ENCODE peak calls at places on chromosomes 2 and 18, in nine cellular contexts. One of them, this sample, is unnamed.

GRCh38 chr2:30305235-30305634 is 73.9 kb downstream of the LBH start:
- DNase-seq in HFF-Myc: no peak
- DNase-seq in PC-9: no peak
- DNase-seq in CD8-positive, alpha-beta T cell: no peak
- DNase-seq in mammary epithelial cell: peak; percentile 52
- DNase-seq in body of pancreas: no peak
- DNase-seq in thoracic aorta: no peak
- DNase-seq in A549: no peak
- DNase-seq in cardiac fibroblast: peak; percentile 63
- DNase-seq in this sample: no peak

GRCh38 chr2:29528891-29529520 is 392.4 kb downstream of the ALK start:
- DNase-seq in HFF-Myc: no peak
- DNase-seq in PC-9: no peak
- DNase-seq in CD8-positive, alpha-beta T cell: no peak
- DNase-seq in mammary epithelial cell: no peak
- DNase-seq in body of pancreas: peak; percentile 33
- DNase-seq in thoracic aorta: no peak
- DNase-seq in A549: no peak
- DNase-seq in cardiac fibroblast: peak; percentile 71
- DNase-seq in this sample: no peak

GRCh38 chr2:83817511-83817910 is 641.6 kb downstream of the SUCLG1 start:
- DNase-seq in HFF-Myc: no peak
- DNase-seq in PC-9: no peak
- DNase-seq in CD8-positive, alpha-beta T cell: no peak
- DNase-seq in mammary epithelial cell: peak; percentile 2
- DNase-seq in body of pancreas: no peak
- DNase-seq in thoracic aorta: no peak
- DNase-seq in A549: peak; percentile 14
- DNase-seq in cardiac fibroblast: peak; percentile 10
- DNase-seq in this sample: peak; percentile 1

GRCh38 chr2:178194600-178195389 is 483 bp downstream of the OSBPL6 start:
- DNase-seq in HFF-Myc: no peak
- DNase-seq in PC-9: peak; percentile 60
- DNase-seq in CD8-positive, alpha-beta T cell: no peak
- DNase-seq in mammary epithelial cell: peak; percentile 73
- DNase-seq in body of pancreas: peak; percentile 38
- DNase-seq in thoracic aorta: no peak
- DNase-seq in A549: peak; percentile 58
- DNase-seq in cardiac fibroblast: peak; percentile 57
- DNase-seq in this sample: no peak

GRCh38 chr2:61538920-61539559 is 884 bp upstream of the XPO1 start:
- DNase-seq in HFF-Myc: peak; percentile 25
- DNase-seq in PC-9: no peak
- DNase-seq in CD8-positive, alpha-beta T cell: peak; percentile 14
- DNase-seq in mammary epithelial cell: peak; percentile 41
- DNase-seq in body of pancreas: peak; percentile 62
- DNase-seq in thoracic aorta: no peak
- DNase-seq in A549: peak; percentile 65
- DNase-seq in cardiac fibroblast: peak; percentile 50
- DNase-seq in this sample: peak; percentile 45

GRCh38 chr18:50586710-50587109 is 26.8 kb downstream of the MAPK4 start:
- DNase-seq in HFF-Myc: no peak
- DNase-seq in PC-9: no peak
- DNase-seq in CD8-positive, alpha-beta T cell: no peak
- DNase-seq in mammary epithelial cell: no peak
- DNase-seq in body of pancreas: no peak
- DNase-seq in thoracic aorta: no peak
- DNase-seq in A549: no peak
- DNase-seq in cardiac fibroblast: peak; percentile 5
- DNase-seq in this sample: no peak

GRCh38 chr2:211216221-211216620 is 659.8 kb downstream of the CPS1 start:
- DNase-seq in HFF-Myc: no peak
- DNase-seq in PC-9: peak; percentile 1
- DNase-seq in CD8-positive, alpha-beta T cell: no peak
- DNase-seq in mammary epithelial cell: peak; percentile 23
- DNase-seq in body of pancreas: no peak
- DNase-seq in thoracic aorta: no peak
- DNase-seq in A549: peak; percentile 13
- DNase-seq in cardiac fibroblast: peak; percentile 53
- DNase-seq in this sample: no peak

GRCh38 chr2:86617738-86618137 is 5.9 kb downstream of the RNF103 start:
- DNase-seq in HFF-Myc: no peak
- DNase-seq in PC-9: no peak
- DNase-seq in CD8-positive, alpha-beta T cell: no peak
- DNase-seq in mammary epithelial cell: no peak
- DNase-seq in body of pancreas: no peak
- DNase-seq in thoracic aorta: no peak
- DNase-seq in A549: no peak
- DNase-seq in cardiac fibroblast: no peak
- DNase-seq in this sample: no peak

GRCh38 chr2:105575626-105576025 is 169.1 kb upstream of the NCK2 start:
- DNase-seq in HFF-Myc: no peak
- DNase-seq in PC-9: no peak
- DNase-seq in CD8-positive, alpha-beta T cell: no peak
- DNase-seq in mammary epithelial cell: no peak
- DNase-seq in body of pancreas: no peak
- DNase-seq in thoracic aorta: no peak
- DNase-seq in A549: no peak
- DNase-seq in cardiac fibroblast: no peak
- DNase-seq in this sample: no peak

GRCh38 chr2:190999949-191000665 is 13.9 kb downstream of the STAT1 start:
- DNase-seq in HFF-Myc: no peak
- DNase-seq in PC-9: no peak
- DNase-seq in CD8-positive, alpha-beta T cell: no peak
- DNase-seq in mammary epithelial cell: no peak
- DNase-seq in body of pancreas: no peak
- DNase-seq in thoracic aorta: no peak
- DNase-seq in A549: no peak
- DNase-seq in cardiac fibroblast: no peak
- DNase-seq in this sample: no peak

GRCh38 chr18:66013976-66014375 is 263.2 kb downstream of the CDH7 start:
- DNase-seq in HFF-Myc: no peak
- DNase-seq in PC-9: no peak
- DNase-seq in CD8-positive, alpha-beta T cell: no peak
- DNase-seq in mammary epithelial cell: peak; percentile 0
- DNase-seq in body of pancreas: no peak
- DNase-seq in thoracic aorta: no peak
- DNase-seq in A549: no peak
- DNase-seq in cardiac fibroblast: peak; percentile 9
- DNase-seq in this sample: peak; percentile 62

GRCh38 chr2:30300456-30301221 is 69.3 kb downstream of the LBH start:
- DNase-seq in HFF-Myc: no peak
- DNase-seq in PC-9: no peak
- DNase-seq in CD8-positive, alpha-beta T cell: no peak
- DNase-seq in mammary epithelial cell: no peak
- DNase-seq in body of pancreas: peak; percentile 19
- DNase-seq in thoracic aorta: no peak
- DNase-seq in A549: peak; percentile 83
- DNase-seq in cardiac fibroblast: peak; percentile 34
- DNase-seq in this sample: peak; percentile 75

GRCh38 chr2:127061377-127062273 is 45.3 kb downstream of the BIN1 start:
- DNase-seq in HFF-Myc: peak; percentile 36
- DNase-seq in PC-9: no peak
- DNase-seq in CD8-positive, alpha-beta T cell: no peak
- DNase-seq in mammary epithelial cell: no peak
- DNase-seq in body of pancreas: no peak
- DNase-seq in thoracic aorta: no peak
- DNase-seq in A549: no peak
- DNase-seq in cardiac fibroblast: peak; percentile 60
- DNase-seq in this sample: no peak

GRCh38 chr2:7994397-7994951 is 687.4 kb upstream of the ID2 start:
- DNase-seq in HFF-Myc: no peak
- DNase-seq in PC-9: no peak
- DNase-seq in CD8-positive, alpha-beta T cell: no peak
- DNase-seq in mammary epithelial cell: no peak
- DNase-seq in body of pancreas: peak; percentile 51
- DNase-seq in thoracic aorta: no peak
- DNase-seq in A549: no peak
- DNase-seq in cardiac fibroblast: no peak
- DNase-seq in this sample: no peak

GRCh38 chr18:44841769-44842587 is 161.3 kb downstream of the SETBP1 start:
- DNase-seq in HFF-Myc: no peak
- DNase-seq in PC-9: no peak
- DNase-seq in CD8-positive, alpha-beta T cell: no peak
- DNase-seq in mammary epithelial cell: no peak
- DNase-seq in body of pancreas: no peak
- DNase-seq in thoracic aorta: no peak
- DNase-seq in A549: no peak
- DNase-seq in cardiac fibroblast: no peak
- DNase-seq in this sample: no peak

GRCh38 chr18:44842588-44843412 is 162.1 kb downstream of the SETBP1 start:
- DNase-seq in HFF-Myc: no peak
- DNase-seq in PC-9: no peak
- DNase-seq in CD8-positive, alpha-beta T cell: no peak
- DNase-seq in mammary epithelial cell: no peak
- DNase-seq in body of pancreas: no peak
- DNase-seq in thoracic aorta: no peak
- DNase-seq in A549: no peak
- DNase-seq in cardiac fibroblast: no peak
- DNase-seq in this sample: no peak

GRCh38 chr18:44841221-44841620 is 160.5 kb downstream of the SETBP1 start:
- DNase-seq in HFF-Myc: no peak
- DNase-seq in PC-9: no peak
- DNase-seq in CD8-positive, alpha-beta T cell: no peak
- DNase-seq in mammary epithelial cell: peak; percentile 27
- DNase-seq in body of pancreas: no peak
- DNase-seq in thoracic aorta: no peak
- DNase-seq in A549: no peak
- DNase-seq in cardiac fibroblast: no peak
- DNase-seq in this sample: no peak

GRCh38 chr18:44846450-44846849 is 165.8 kb downstream of the SETBP1 start:
- DNase-seq in HFF-Myc: no peak
- DNase-seq in PC-9: no peak
- DNase-seq in CD8-positive, alpha-beta T cell: no peak
- DNase-seq in mammary epithelial cell: no peak
- DNase-seq in body of pancreas: no peak
- DNase-seq in thoracic aorta: no peak
- DNase-seq in A549: no peak
- DNase-seq in cardiac fibroblast: no peak
- DNase-seq in this sample: no peak

DNA sequence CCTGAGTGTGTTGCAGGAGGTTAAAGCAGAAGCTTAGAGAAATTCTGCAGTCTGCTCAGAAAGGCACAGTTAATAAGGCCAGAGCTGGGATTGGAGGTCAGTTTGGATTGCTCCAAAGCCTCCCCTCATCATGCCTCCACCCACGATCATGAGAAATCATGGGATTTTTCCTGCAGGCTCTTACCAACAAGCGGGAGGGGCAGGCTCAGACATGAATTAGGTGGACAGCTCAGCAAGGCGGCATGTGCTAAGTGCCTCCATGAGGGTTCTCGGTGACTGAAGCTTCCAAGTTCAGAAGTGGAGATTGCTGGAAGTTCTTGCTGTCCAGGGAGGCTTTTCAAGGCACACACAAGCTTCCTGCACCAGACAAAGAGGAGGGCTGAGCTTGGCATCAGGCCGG is 163.8 kb downstream of the SETBP1 start:
- DNase-seq in HFF-Myc: no peak
- DNase-seq in PC-9: no peak
- DNase-seq in CD8-positive, alpha-beta T cell: no peak
- DNase-seq in mammary epithelial cell: peak; percentile 34
- DNase-seq in body of pancreas: no peak
- DNase-seq in thoracic aorta: no peak
- DNase-seq in A549: no peak
- DNase-seq in cardiac fibroblast: no peak
- DNase-seq in this sample: no peak
- TF ChIP-seq CTCF in HFF-Myc: no peak
- TF ChIP-seq CTCF in PC-9: no peak
- TF ChIP-seq CTCF in CD8-positive, alpha-beta T cell: no peak
- TF ChIP-seq CTCF in mammary epithelial cell: no peak
- TF ChIP-seq CTCF in body of pancreas: no peak
- TF ChIP-seq CTCF in thoracic aorta: no peak
- TF ChIP-seq CTCF in A549: no peak
- TF ChIP-seq CTCF in cardiac fibroblast: no peak
- TF ChIP-seq CTCF in this sample: no peak

GRCh38 chr2:202377308-202377736 is 1.2 kb downstream of the BMPR2 start:
- DNase-seq in HFF-Myc: no peak
- DNase-seq in PC-9: peak; percentile 16
- DNase-seq in CD8-positive, alpha-beta T cell: no peak
- DNase-seq in mammary epithelial cell: peak; percentile 28
- DNase-seq in body of pancreas: peak; percentile 33
- DNase-seq in thoracic aorta: no peak
- DNase-seq in A549: peak; percentile 22
- DNase-seq in cardiac fibroblast: peak; percentile 47
- DNase-seq in this sample: no peak

GRCh38 chr2:202376460-202377307 is 557 bp downstream of the BMPR2 start:
- DNase-seq in HFF-Myc: peak; percentile 16
- DNase-seq in PC-9: peak; percentile 35
- DNase-seq in CD8-positive, alpha-beta T cell: no peak
- DNase-seq in mammary epithelial cell: peak; percentile 62
- DNase-seq in body of pancreas: peak; percentile 38
- DNase-seq in thoracic aorta: no peak
- DNase-seq in A549: peak; percentile 48
- DNase-seq in cardiac fibroblast: peak; percentile 48
- DNase-seq in this sample: no peak

GRCh38 chr2:202375006-202375610 is 1.0 kb upstream of the BMPR2 start:
- DNase-seq in HFF-Myc: peak; percentile 47
- DNase-seq in PC-9: peak; percentile 19
- DNase-seq in CD8-positive, alpha-beta T cell: peak; percentile 7
- DNase-seq in mammary epithelial cell: peak; percentile 47
- DNase-seq in body of pancreas: peak; percentile 54
- DNase-seq in thoracic aorta: peak; percentile 46
- DNase-seq in A549: peak; percentile 74
- DNase-seq in cardiac fibroblast: peak; percentile 76
- DNase-seq in this sample: no peak

GRCh38 chr2:202378001-202378400 is 1.9 kb downstream of the BMPR2 start:
- DNase-seq in HFF-Myc: no peak
- DNase-seq in PC-9: no peak
- DNase-seq in CD8-positive, alpha-beta T cell: no peak
- DNase-seq in mammary epithelial cell: peak; percentile 14
- DNase-seq in body of pancreas: no peak
- DNase-seq in thoracic aorta: no peak
- DNase-seq in A549: no peak
- DNase-seq in cardiac fibroblast: no peak
- DNase-seq in this sample: no peak

GRCh38 chr2:202375611-202376408 is at the start of gene BMPR2:
- DNase-seq in HFF-Myc: peak; percentile 78
- DNase-seq in PC-9: peak; percentile 90
- DNase-seq in CD8-positive, alpha-beta T cell: peak; percentile 81
- DNase-seq in mammary epithelial cell: peak; percentile 88
- DNase-seq in body of pancreas: peak; percentile 91
- DNase-seq in thoracic aorta: peak; percentile 39
- DNase-seq in A549: peak; percentile 93
- DNase-seq in cardiac fibroblast: peak; percentile 90
- DNase-seq in this sample: no peak
- H3K4me3 ChIP-seq in HFF-Myc: peak within 1 kb of the TSS; percentile 91
- H3K4me3 ChIP-seq in PC-9: peak within 1 kb of the TSS; percentile 85
- H3K4me3 ChIP-seq in CD8-positive, alpha-beta T cell: peak within 1 kb of the TSS; percentile 61
- H3K4me3 ChIP-seq in mammary epithelial cell: peak within 1 kb of the TSS; percentile 92
- H3K4me3 ChIP-seq in body of pancreas: peak within 1 kb of the TSS; percentile 95
- H3K4me3 ChIP-seq in thoracic aorta: peak within 1 kb of the TSS; percentile 98
- H3K4me3 ChIP-seq in A549: peak within 1 kb of the TSS; percentile 76
- H3K4me3 ChIP-seq in cardiac fibroblast: peak within 1 kb of the TSS; percentile 92
- H3K4me3 ChIP-seq in this sample: peak within 1 kb of the TSS; percentile 97

GRCh38 chr2:207341816-207342215 is 176.1 kb upstream of the KLF7 start:
- DNase-seq in HFF-Myc: no peak
- DNase-seq in PC-9: no peak
- DNase-seq in CD8-positive, alpha-beta T cell: no peak
- DNase-seq in mammary epithelial cell: no peak
- DNase-seq in body of pancreas: no peak
- DNase-seq in thoracic aorta: no peak
- DNase-seq in A549: no peak
- DNase-seq in cardiac fibroblast: no peak
- DNase-seq in this sample: no peak
- TF ChIP-seq CTCF in HFF-Myc: no peak
- TF ChIP-seq CTCF in PC-9: no peak
- TF ChIP-seq CTCF in CD8-positive, alpha-beta T cell: no peak
- TF ChIP-seq CTCF in mammary epithelial cell: peak; percentile 38
- TF ChIP-seq CTCF in body of pancreas: no peak
- TF ChIP-seq CTCF in thoracic aorta: no peak
- TF ChIP-seq CTCF in A549: peak; percentile 12
- TF ChIP-seq CTCF in cardiac fibroblast: no peak
- TF ChIP-seq CTCF in this sample: no peak

GRCh38 chr18:22173221-22173927 is 4.0 kb downstream of the GATA6 start:
- DNase-seq in HFF-Myc: no peak
- DNase-seq in PC-9: no peak
- DNase-seq in CD8-positive, alpha-beta T cell: no peak
- DNase-seq in mammary epithelial cell: no peak
- DNase-seq in body of pancreas: no peak
- DNase-seq in thoracic aorta: no peak
- DNase-seq in A549: no peak
- DNase-seq in cardiac fibroblast: no peak
- DNase-seq in this sample: no peak
- H3K4me3 ChIP-seq in HFF-Myc: no peak overlapping the region
- H3K4me3 ChIP-seq in PC-9: peak overlapping the region; percentile 73
- H3K4me3 ChIP-seq in CD8-positive, alpha-beta T cell: no peak overlapping the region
- H3K4me3 ChIP-seq in mammary epithelial cell: no peak overlapping the region
- H3K4me3 ChIP-seq in body of pancreas: peak overlapping the region; percentile 42
- H3K4me3 ChIP-seq in thoracic aorta: peak overlapping the region; percentile 100
- H3K4me3 ChIP-seq in A549: no peak overlapping the region
- H3K4me3 ChIP-seq in cardiac fibroblast: peak overlapping the region; percentile 21
- H3K4me3 ChIP-seq in this sample: peak overlapping the region; percentile 59